ENCODE peak calls at places on chromosomes 12 and 14, in eight cellular contexts. C is NCI-H187 treated with DMSO at 0.1 percent for 48 hours; V is LoVo; B is activated CD4-positive, alpha-beta T cell treated with anti-CD3 and anti-CD28 coated beads for 1 hour; J is left lung; T is sciatic nerve; I is epithelial cell of prostate; S is activated T-cell treated with anti-CD3 and anti-CD28 coated beads for 1 hour. X is an unnamed sample.

GRCh38 chr12:27158322-27158721 is 75.9 kb upstream of the C12orf71 start:
- DNase-seq in C (no peak), V (no peak), B (no peak), J (no peak), T (no peak), I (no peak), S (no peak), X (no peak)

GRCh38 chr14:68460541-68460940 is 332.3 kb downstream of the ZFP36L1 start:
- DNase-seq in C (no peak), V (no peak), B (no peak), J (no peak), T (no peak), I (no peak), S (no peak), X (no peak)

GRCh38 chr14:50985816-50986396 is 41.6 kb upstream of the PYGL start:
- DNase-seq in C (no peak), V (no peak), B (no peak), J (no peak), T (no peak), I (no peak), S (no peak), X (no peak)

GRCh38 chr14:72686101-72686500 is 207.8 kb downstream of the DPF3 start:
- DNase-seq in C (no peak), V (no peak), B (no peak), J (no peak), T (no peak), I (no peak), S (no peak), X (no peak)

GRCh38 chr14:100025111-100025510 is 40.1 kb upstream of the EVL start:
- DNase-seq in C (no peak), V (peak), B (no peak), J (no peak), T (no peak), I (no peak), S (no peak), X (peak)

GRCh38 chr14:104137297-104138097 is 890 bp upstream of the KIF26A start:
- DNase-seq in C (no peak), V (peak), B (peak), J (peak), T (peak), I (no peak), S (peak), X (peak)

GRCh38 chr14:61281186-61281676 is at the start of gene TMEM30B:
- DNase-seq in C (peak), V (peak), B (peak), J (peak), T (no peak), I (peak), S (peak), X (no peak)

GRCh38 chr12:104990950-104991349 is 4.8 kb downstream of the NOPCHAP1 start:
- DNase-seq in C (no peak), V (no peak), B (no peak), J (no peak), T (no peak), I (no peak), S (no peak), X (no peak)

GRCh38 chr12:49903351-49903699 is 375 bp downstream of the FAIM2 start:
- DNase-seq in C (no peak), V (no peak), B (no peak), J (peak), T (no peak), I (no peak), S (no peak), X (no peak)

GRCh38 chr12:115799610-115800009 is 477.9 kb downstream of the MED13L start:
- DNase-seq in C (no peak), V (no peak), B (no peak), J (no peak), T (no peak), I (no peak), S (no peak), X (no peak)

GRCh38 chr14:22418631-22419030 is 170.4 kb downstream of the DAD1 start:
- DNase-seq in C (no peak), V (no peak), B (no peak), J (no peak), T (no peak), I (no peak), S (no peak), X (no peak)

GRCh38 chr12:89597210-89597609 is 71.4 kb upstream of the POC1B start:
- DNase-seq in C (no peak), V (no peak), B (no peak), J (no peak), T (no peak), I (no peak), S (no peak), X (no peak)

GRCh38 chr12:115998119-115998633 is 279.3 kb downstream of the MED13L start:
- DNase-seq in C (no peak), V (peak), B (no peak), J (no peak), T (no peak), I (no peak), S (no peak), X (peak)

GRCh38 chr12:63023926-63024325 is 89.0 kb upstream of the PPM1H start:
- DNase-seq in C (no peak), V (no peak), B (no peak), J (no peak), T (no peak), I (no peak), S (no peak), X (no peak)

GRCh38 chr14:64636208-64636979 is 67.8 kb upstream of the PLEKHG3 start:
- DNase-seq in C (no peak), V (peak), B (peak), J (peak), T (peak), I (no peak), S (peak), X (peak)

GRCh38 chr14:94686511-94687160 is 74.4 kb downstream of the SERPINA3 start:
- DNase-seq in C (no peak), V (no peak), B (no peak), J (no peak), T (no peak), I (no peak), S (no peak), X (no peak)

GRCh38 chr14:105944632-105945610 is 418.5 kb downstream of the TMEM121 start:
- DNase-seq in C (no peak), V (peak), B (peak), J (peak), T (no peak), I (no peak), S (peak), X (no peak)